ENCODE peak calls at places on chromosomes 5 and 9, in five cellular contexts. Q is stimulated activated CD8-positive, alpha-beta memory T cell treated with anti-CD3 and anti-CD28 coated beads, Interleukin-7, amount 100 ng/mL, for 1 hour; M is Daoy; B is ovary; K is NCI-H1930. O is an unnamed sample.

GRCh38 chr9:133701321-133701980 is 36.7 kb downstream of the SARDH start:
- DNase-seq in Q (no peak), B (peak), M (no peak), K (no peak), O (no peak)

GRCh38 chr5:139268364-139269202 is 25.0 kb upstream of the MATR3 start:
- DNase-seq in M (no peak), K (no peak), Q (no peak), B (no peak), O (no peak)

GRCh38 chr9:111356567-111357244 is 26.7 kb upstream of the OR2K2 start:
- DNase-seq in Q (no peak), M (peak), K (no peak), B (peak), O (peak)

GRCh38 chr9:137974746-137975526 is 97.4 kb downstream of the CACNA1B start:
- DNase-seq in K (no peak), M (no peak), Q (no peak), B (peak), O (no peak)

GRCh38 chr5:77006124-77006523 is 24.1 kb upstream of the AGGF1 start:
- DNase-seq in B (no peak), Q (no peak), K (no peak), M (no peak), O (no peak)

GRCh38 chr9:105329729-105330082 is 85.3 kb downstream of the SLC44A1 start:
- DNase-seq in K (no peak), M (no peak), Q (no peak), B (no peak), O (no peak)

GRCh38 chr9:128127568-128127989 is at the start of gene PTGES2:
- DNase-seq in B (peak), K (peak), M (peak), Q (peak), O (peak)

GRCh38 chr5:136781464-136781863 is 416.1 kb upstream of the TRPC7 start:
- DNase-seq in M (peak), K (no peak), Q (no peak), B (no peak), O (peak)

GRCh38 chr9:117919594-117919993 is 215.4 kb downstream of the TLR4 start:
- DNase-seq in M (no peak), Q (no peak), K (no peak), B (no peak), O (no peak)

GRCh38 chr9:107539427-107540154 is 50.0 kb upstream of the KLF4 start:
- DNase-seq in Q (no peak), K (no peak), B (no peak), M (no peak), O (no peak)

GRCh38 chr5:142621227-142621626 is 64.7 kb downstream of the FGF1 start:
- DNase-seq in M (peak), K (no peak), B (no peak), Q (no peak), O (peak)

GRCh38 chr5:138985256-138985655 is 110.1 kb upstream of the LRRTM2 start:
- DNase-seq in K (no peak), B (no peak), Q (no peak), M (peak), O (no peak)

GRCh38 chr5:139685886-139686285 is 37.7 kb downstream of the CXXC5 start:
- DNase-seq in Q (no peak), B (no peak), K (no peak), M (no peak), O (no peak)

GRCh38 chr5:148928141-148928540 is 101.7 kb downstream of the ADRB2 start:
- DNase-seq in K (no peak), B (no peak), M (peak), Q (no peak), O (no peak)

GRCh38 chr5:110705349-110705748 is 21.1 kb downstream of the TMEM232 start:
- DNase-seq in B (no peak), Q (no peak), K (no peak), M (no peak), O (no peak)

GRCh38 chr5:53126514-53126913 is 17.0 kb upstream of the MOCS2 start:
- DNase-seq in K (no peak), B (no peak), M (peak), Q (no peak), O (peak)

GRCh38 chr5:145449794-145450193 is 385.3 kb downstream of the PRELID2 start:
- DNase-seq in B (no peak), M (no peak), K (no peak), Q (no peak), O (no peak)

GRCh38 chr9:24218656-24219055 is 327.0 kb downstream of the IZUMO3 start:
- DNase-seq in M (no peak), Q (no peak), B (no peak), K (no peak), O (no peak)

GRCh38 chr5:32794086-32794485 is 83.0 kb downstream of the NPR3 start:
- DNase-seq in M (no peak), K (no peak), B (no peak), Q (no peak), O (no peak)